ENCODE peak calls at places on chromosomes 16 and 17, in six cellular contexts. V is SHP77; K is Peyer's patch; M is stimulated activated CD4-positive, alpha-beta T cell treated with anti-CD3 and anti-CD28 coated beads, Interleukin-4, amount 100 ng/mL, for 1 hour; X is NCI-H1930; O is NCI-H2171 treated with DMSO at 0.1 percent for 48 hours. Z is an unnamed sample.

GRCh38 chr16:23920899-23921298 is 85.1 kb downstream of the PRKCB start:
- DNase-seq in O (no peak), M (no peak), K (no peak), X (no peak), V (no peak), Z (no peak)

GRCh38 chr17:38982858-38983746 is 15.9 kb upstream of the FBXO47 start:
- DNase-seq in V (peak), M (peak), X (peak), O (peak), K (peak), Z (no peak)

GRCh38 chr16:89022051-89022836 is 45.2 kb upstream of the CBFA2T3 start:
- DNase-seq in M (no peak), K (no peak), X (no peak), O (no peak), V (no peak), Z (no peak)

GRCh38 chr17:29855686-29856085 is 74.3 kb downstream of the SSH2 start:
- DNase-seq in M (no peak), V (no peak), X (no peak), O (no peak), K (no peak), Z (no peak)

GRCh38 chr17:69342896-69343644 is 16.1 kb upstream of the ABCA5 start:
- DNase-seq in X (peak), M (no peak), K (no peak), O (no peak), V (no peak), Z (no peak)

GRCh38 chr16:48434653-48435318 is 49.6 kb upstream of the SIAH1 start:
- DNase-seq in X (no peak), K (no peak), M (no peak), O (no peak), V (no peak), Z (no peak)

GRCh38 chr16:75074920-75075687 is 41.5 kb downstream of the LDHD start:
- DNase-seq in X (no peak), M (peak), V (peak), O (no peak), K (peak), Z (no peak)

GRCh38 chr16:58814348-58814801 is 80.3 kb upstream of the GOT2 start:
- DNase-seq in M (peak), X (no peak), K (peak), V (no peak), O (peak), Z (no peak)

GRCh38 chr17:67018429-67019125 is 25.8 kb upstream of the CACNG1 start:
- DNase-seq in X (peak), V (no peak), O (no peak), K (no peak), M (no peak), Z (no peak)

GRCh38 chr17:82434216-82434565 is 15.8 kb upstream of the OGFOD3 start:
- DNase-seq in M (no peak), V (no peak), X (no peak), K (peak), O (no peak), Z (no peak)

GRCh38 chr17:14545156-14545906 is 244.4 kb downstream of the HS3ST3B1 start:
- DNase-seq in O (no peak), M (no peak), V (no peak), X (no peak), K (no peak), Z (no peak)

GRCh38 chr17:74359916-74360315 is 1.8 kb downstream of the BTBD17 start:
- DNase-seq in M (no peak), V (no peak), K (no peak), O (no peak), X (no peak), Z (no peak)

GRCh38 chr17:7026471-7027115 is 3.7 kb downstream of the BCL6B start:
- DNase-seq in O (no peak), X (no peak), V (no peak), K (no peak), M (no peak), Z (no peak)

GRCh38 chr16:85046957-85047866 is 19.6 kb downstream of the KIAA0513 start:
- DNase-seq in M (no peak), X (no peak), K (peak), O (no peak), V (no peak), Z (no peak)

GRCh38 chr17:28216032-28216431 is 103.0 kb upstream of the TMEM97 start:
- DNase-seq in V (no peak), M (no peak), O (no peak), X (no peak), K (no peak), Z (no peak)

GRCh38 chr16:20774703-20775362 is 11.0 kb downstream of the ACSM3 start:
- DNase-seq in K (peak), X (no peak), M (peak), O (peak), V (peak), Z (no peak)

GRCh38 chr17:32341141-32341856 is 674 bp downstream of the C17orf75 start:
- DNase-seq in X (no peak), M (peak), O (peak), K (peak), V (peak), Z (no peak)

GRCh38 chr17:65227637-65228036 is 90.5 kb downstream of the RGS9 start:
- DNase-seq in K (no peak), X (no peak), O (no peak), M (no peak), V (no peak), Z (no peak)

GRCh38 chr16:31009120-31009519 is 1.3 kb downstream of the STX1B start:
- DNase-seq in K (no peak), V (no peak), O (no peak), X (no peak), M (no peak), Z (no peak)

GRCh38 chr17:39166437-39167335 is 725 bp upstream of the ARL5C start:
- DNase-seq in V (no peak), M (no peak), X (no peak), O (peak), K (no peak), Z (no peak)

GRCh38 chr17:13393841-13394710 is 207.7 kb downstream of the HS3ST3A1 start:
- DNase-seq in K (no peak), V (no peak), X (no peak), M (no peak), O (no peak), Z (no peak)

GRCh38 chr17:81520021-81520894 is 7.7 kb upstream of the ACTG1 start:
- DNase-seq in M (peak), V (no peak), K (no peak), O (peak), X (no peak), Z (no peak)

GRCh38 chr16:10539256-10539655 is 41.1 kb downstream of the EMP2 start:
- DNase-seq in K (no peak), M (no peak), O (no peak), V (no peak), X (no peak), Z (no peak)

GRCh38 chr16:63816304-63816703 is 1305.6 kb downstream of the CDH11 start:
- DNase-seq in K (no peak), V (no peak), M (no peak), X (no peak), O (no peak), Z (no peak)

GRCh38 chr16:56732832-56733231 is 2.9 kb downstream of the NUP93 start:
- DNase-seq in M (peak), V (no peak), K (no peak), X (no peak), O (no peak), Z (no peak)

GRCh38 chr17:29444589-29444988 is 54.4 kb downstream of the TAOK1 start:
- DNase-seq in O (no peak), V (no peak), M (no peak), X (no peak), K (no peak), Z (no peak)

Z was measured in epithelial cell of proximal tubule.